ENCODE peak calls at places on chromosomes 1 and 21, in five cellular contexts. One of them, this sample, is unnamed.

GRCh38 chr1:23407036-23407630 is 17.4 kb downstream of the TCEA3 start:
- DNase-seq in Peyer's patch: no peak
- DNase-seq in stomach: no peak
- DNase-seq in IMR-90: no peak
- DNase-seq in esophagus squamous epithelium: no peak
- DNase-seq in this sample: no peak

GRCh38 chr1:26188477-26188876 is 1.9 kb upstream of the CATSPER4 start:
- DNase-seq in Peyer's patch: no peak
- DNase-seq in stomach: no peak
- DNase-seq in IMR-90: no peak
- DNase-seq in esophagus squamous epithelium: no peak
- DNase-seq in this sample: no peak

GRCh38 chr1:42937141-42937696 is 21.4 kb downstream of the SLC2A1 start:
- DNase-seq in Peyer's patch: peak; percentile 43
- DNase-seq in stomach: no peak
- DNase-seq in IMR-90: peak; percentile 85
- DNase-seq in esophagus squamous epithelium: no peak
- DNase-seq in this sample: no peak

GRCh38 chr21:36125513-36126121 is 9.3 kb upstream of the CBR3 start:
- DNase-seq in Peyer's patch: peak; percentile 86
- DNase-seq in stomach: peak; percentile 71
- DNase-seq in IMR-90: peak; percentile 70
- DNase-seq in esophagus squamous epithelium: no peak
- DNase-seq in this sample: no peak

GRCh38 chr1:145908653-145909052 is 1.2 kb downstream of the ITGA10 start:
- DNase-seq in Peyer's patch: no peak
- DNase-seq in stomach: no peak
- DNase-seq in IMR-90: peak; percentile 36
- DNase-seq in esophagus squamous epithelium: no peak
- DNase-seq in this sample: no peak

GRCh38 chr1:178506177-178506576 is 6.7 kb upstream of the TEX35 start:
- DNase-seq in Peyer's patch: peak; percentile 35
- DNase-seq in stomach: peak; percentile 64
- DNase-seq in IMR-90: no peak
- DNase-seq in esophagus squamous epithelium: no peak
- DNase-seq in this sample: no peak

GRCh38 chr1:150161747-150162581 is 12.2 kb downstream of the PLEKHO1 start:
- DNase-seq in Peyer's patch: no peak
- DNase-seq in stomach: no peak
- DNase-seq in IMR-90: peak; percentile 49
- DNase-seq in esophagus squamous epithelium: no peak
- DNase-seq in this sample: no peak

GRCh38 chr1:166036092-166036491 is 130.7 kb downstream of the FAM78B start:
- DNase-seq in Peyer's patch: no peak
- DNase-seq in stomach: no peak
- DNase-seq in IMR-90: no peak
- DNase-seq in esophagus squamous epithelium: no peak
- DNase-seq in this sample: no peak

GRCh38 chr21:16269497-16269896 is 539.7 kb downstream of the USP25 start:
- DNase-seq in Peyer's patch: no peak
- DNase-seq in stomach: no peak
- DNase-seq in IMR-90: no peak
- DNase-seq in esophagus squamous epithelium: no peak
- DNase-seq in this sample: no peak

GRCh38 chr1:167628754-167629515 is 1.1 kb upstream of the RCSD1 start:
- DNase-seq in Peyer's patch: peak; percentile 47
- DNase-seq in stomach: no peak
- DNase-seq in IMR-90: no peak
- DNase-seq in esophagus squamous epithelium: no peak
- DNase-seq in this sample: no peak

GRCh38 chr1:6272476-6273270 is 11.8 kb upstream of the GPR153 start:
- DNase-seq in Peyer's patch: no peak
- DNase-seq in stomach: no peak
- DNase-seq in IMR-90: no peak
- DNase-seq in esophagus squamous epithelium: no peak
- DNase-seq in this sample: no peak

GRCh38 chr1:27522148-27522859 is 32.3 kb upstream of the WASF2 start:
- DNase-seq in Peyer's patch: peak; percentile 62
- DNase-seq in stomach: peak; percentile 74
- DNase-seq in IMR-90: no peak
- DNase-seq in esophagus squamous epithelium: no peak
- DNase-seq in this sample: no peak

GRCh38 chr1:24107462-24108225 is 4.3 kb downstream of the MYOM3 start:
- DNase-seq in Peyer's patch: peak; percentile 81
- DNase-seq in stomach: no peak
- DNase-seq in IMR-90: peak; percentile 69
- DNase-seq in esophagus squamous epithelium: no peak
- DNase-seq in this sample: no peak

GRCh38 chr1:221575605-221576004 is 166.3 kb downstream of the DUSP10 start:
- DNase-seq in Peyer's patch: no peak
- DNase-seq in stomach: no peak
- DNase-seq in IMR-90: peak; percentile 20
- DNase-seq in esophagus squamous epithelium: no peak
- DNase-seq in this sample: no peak

GRCh38 chr1:151159373-151159772 is 2.9 kb downstream of the TNFAIP8L2 start:
- DNase-seq in Peyer's patch: no peak
- DNase-seq in stomach: no peak
- DNase-seq in IMR-90: no peak
- DNase-seq in esophagus squamous epithelium: no peak
- DNase-seq in this sample: no peak

GRCh38 chr1:173097001-173097400 is 46.3 kb upstream of the TNFSF18 start:
- DNase-seq in Peyer's patch: no peak
- DNase-seq in stomach: no peak
- DNase-seq in IMR-90: peak; percentile 52
- DNase-seq in esophagus squamous epithelium: no peak
- DNase-seq in this sample: no peak

GRCh38 chr21:46552274-46552673 is 52.6 kb downstream of the S100B start:
- DNase-seq in Peyer's patch: no peak
- DNase-seq in stomach: no peak
- DNase-seq in IMR-90: no peak
- DNase-seq in esophagus squamous epithelium: no peak
- DNase-seq in this sample: no peak

GRCh38 chr1:74937176-74937575 is 197.0 kb upstream of the LHX8 start:
- DNase-seq in Peyer's patch: no peak
- DNase-seq in stomach: no peak
- DNase-seq in IMR-90: no peak
- DNase-seq in esophagus squamous epithelium: no peak
- DNase-seq in this sample: no peak

GRCh38 chr1:179178965-179179364 is 50.5 kb downstream of the ABL2 start:
- DNase-seq in Peyer's patch: no peak
- DNase-seq in stomach: no peak
- DNase-seq in IMR-90: peak; percentile 72
- DNase-seq in esophagus squamous epithelium: no peak
- DNase-seq in this sample: no peak

GRCh38 chr1:3649342-3650247 is at the start of gene WRAP73:
- DNase-seq in Peyer's patch: peak; percentile 98
- DNase-seq in stomach: peak; percentile 93
- DNase-seq in IMR-90: peak; percentile 89
- DNase-seq in esophagus squamous epithelium: peak; percentile 50
- DNase-seq in this sample: peak; percentile 87

GRCh38 chr1:199843856-199844255 is 183.7 kb upstream of the NR5A2 start:
- DNase-seq in Peyer's patch: no peak
- DNase-seq in stomach: no peak
- DNase-seq in IMR-90: peak; percentile 36
- DNase-seq in esophagus squamous epithelium: no peak
- DNase-seq in this sample: no peak

GRCh38 chr1:25017436-25018109 is 87.5 kb upstream of the RUNX3 start:
- DNase-seq in Peyer's patch: peak; percentile 56
- DNase-seq in stomach: no peak
- DNase-seq in IMR-90: peak; percentile 76
- DNase-seq in esophagus squamous epithelium: no peak
- DNase-seq in this sample: no peak

GRCh38 chr21:33950425-33951079 is 34.9 kb upstream of the ATP5PO start:
- DNase-seq in Peyer's patch: no peak
- DNase-seq in stomach: no peak
- DNase-seq in IMR-90: no peak
- DNase-seq in esophagus squamous epithelium: no peak
- DNase-seq in this sample: no peak

GRCh38 chr21:33949516-33950424 is 34.2 kb upstream of the ATP5PO start:
- DNase-seq in Peyer's patch: no peak
- DNase-seq in stomach: no peak
- DNase-seq in IMR-90: no peak
- DNase-seq in esophagus squamous epithelium: no peak
- DNase-seq in this sample: no peak

GRCh38 chr21:33948096-33948950 is 32.7 kb upstream of the ATP5PO start:
- DNase-seq in Peyer's patch: peak; percentile 92
- DNase-seq in stomach: peak; percentile 72
- DNase-seq in IMR-90: peak; percentile 30
- DNase-seq in esophagus squamous epithelium: peak; percentile 29
- DNase-seq in this sample: no peak

GRCh38 chr21:33947451-33948095 is 32.0 kb upstream of the ATP5PO start:
- DNase-seq in Peyer's patch: peak; percentile 92
- DNase-seq in stomach: peak; percentile 79
- DNase-seq in IMR-90: peak; percentile 98
- DNase-seq in esophagus squamous epithelium: peak; percentile 20
- DNase-seq in this sample: no peak

GRCh38 chr21:33948951-33949444 is 33.4 kb upstream of the ATP5PO start:
- DNase-seq in Peyer's patch: no peak
- DNase-seq in stomach: no peak
- DNase-seq in IMR-90: no peak
- DNase-seq in esophagus squamous epithelium: no peak
- DNase-seq in this sample: no peak
- H3K4me1 ChIP-seq in Peyer's patch: peaks cover 26% of the 10 kb centered on the region
- H3K4me1 ChIP-seq in stomach: peaks cover 32% of the 10 kb centered on the region
- H3K4me1 ChIP-seq in IMR-90: peaks cover 19% of the 10 kb centered on the region
- H3K4me1 ChIP-seq in esophagus squamous epithelium: peaks cover 47% of the 10 kb centered on the region
- H3K4me1 ChIP-seq in this sample: no peaks in the 10 kb centered on the region

GRCh38 chr1:84600796-84601195 is 26.6 kb upstream of the CTBS start:
- DNase-seq in Peyer's patch: no peak
- DNase-seq in stomach: no peak
- DNase-seq in IMR-90: no peak
- DNase-seq in esophagus squamous epithelium: no peak
- DNase-seq in this sample: no peak

GRCh38 chr1:84606977-84607376 is 32.7 kb upstream of the CTBS start:
- DNase-seq in Peyer's patch: no peak
- DNase-seq in stomach: no peak
- DNase-seq in IMR-90: no peak
- DNase-seq in esophagus squamous epithelium: no peak
- DNase-seq in this sample: no peak

GRCh38 chr1:84603941-84604830 is 29.9 kb upstream of the CTBS start:
- DNase-seq in Peyer's patch: no peak
- DNase-seq in stomach: no peak
- DNase-seq in IMR-90: peak; percentile 81
- DNase-seq in esophagus squamous epithelium: no peak
- DNase-seq in this sample: no peak

GRCh38 chr1:84605157-84605556 is 30.9 kb upstream of the CTBS start:
- DNase-seq in Peyer's patch: no peak
- DNase-seq in stomach: no peak
- DNase-seq in IMR-90: no peak
- DNase-seq in esophagus squamous epithelium: no peak
- DNase-seq in this sample: no peak

DNA sequence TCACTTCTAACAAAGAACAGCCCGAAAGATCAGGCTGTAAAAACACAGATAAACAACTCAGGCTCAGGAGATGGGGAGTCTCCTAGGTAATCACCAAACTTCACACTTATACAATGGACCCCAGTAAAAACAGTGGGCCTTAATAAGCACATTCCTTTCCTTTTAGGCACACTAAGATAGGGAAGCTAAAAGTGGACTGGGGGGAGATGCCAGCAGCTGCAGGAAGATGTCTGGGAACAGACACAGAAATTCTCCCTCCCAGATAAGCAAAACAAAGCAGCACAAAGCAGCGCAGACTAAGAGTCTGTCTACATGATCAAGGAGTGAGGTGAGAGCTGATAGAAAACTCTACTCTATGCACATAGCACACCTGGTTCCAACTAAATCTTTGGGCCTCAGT is 29.0 kb upstream of the CTBS start:
- DNase-seq in Peyer's patch: no peak
- DNase-seq in stomach: no peak
- DNase-seq in IMR-90: peak; percentile 68
- DNase-seq in esophagus squamous epithelium: no peak
- DNase-seq in this sample: no peak
- H3K4me3 ChIP-seq in Peyer's patch: no peak overlapping the region
- H3K4me3 ChIP-seq in stomach: no peak overlapping the region
- H3K4me3 ChIP-seq in IMR-90: no peak overlapping the region
- H3K4me3 ChIP-seq in esophagus squamous epithelium: no peak overlapping the region
- H3K4me3 ChIP-seq in this sample: no peak overlapping the region

GRCh38 chr1:33350611-33351280 is 29.8 kb upstream of the A3GALT2 start:
- DNase-seq in Peyer's patch: no peak
- DNase-seq in stomach: no peak
- DNase-seq in IMR-90: no peak
- DNase-seq in esophagus squamous epithelium: no peak
- DNase-seq in this sample: no peak

GRCh38 chr1:33349081-33349759 is 28.3 kb upstream of the A3GALT2 start:
- DNase-seq in Peyer's patch: peak; percentile 71
- DNase-seq in stomach: peak; percentile 53
- DNase-seq in IMR-90: no peak
- DNase-seq in esophagus squamous epithelium: no peak
- DNase-seq in this sample: peak; percentile 81

GRCh38 chr1:33351281-33351660 is 30.4 kb upstream of the A3GALT2 start:
- DNase-seq in Peyer's patch: no peak
- DNase-seq in stomach: no peak
- DNase-seq in IMR-90: no peak
- DNase-seq in esophagus squamous epithelium: no peak
- DNase-seq in this sample: no peak

GRCh38 chr1:33348676-33349080 is 27.8 kb upstream of the A3GALT2 start:
- DNase-seq in Peyer's patch: no peak
- DNase-seq in stomach: no peak
- DNase-seq in IMR-90: no peak
- DNase-seq in esophagus squamous epithelium: no peak
- DNase-seq in this sample: no peak

DNA sequence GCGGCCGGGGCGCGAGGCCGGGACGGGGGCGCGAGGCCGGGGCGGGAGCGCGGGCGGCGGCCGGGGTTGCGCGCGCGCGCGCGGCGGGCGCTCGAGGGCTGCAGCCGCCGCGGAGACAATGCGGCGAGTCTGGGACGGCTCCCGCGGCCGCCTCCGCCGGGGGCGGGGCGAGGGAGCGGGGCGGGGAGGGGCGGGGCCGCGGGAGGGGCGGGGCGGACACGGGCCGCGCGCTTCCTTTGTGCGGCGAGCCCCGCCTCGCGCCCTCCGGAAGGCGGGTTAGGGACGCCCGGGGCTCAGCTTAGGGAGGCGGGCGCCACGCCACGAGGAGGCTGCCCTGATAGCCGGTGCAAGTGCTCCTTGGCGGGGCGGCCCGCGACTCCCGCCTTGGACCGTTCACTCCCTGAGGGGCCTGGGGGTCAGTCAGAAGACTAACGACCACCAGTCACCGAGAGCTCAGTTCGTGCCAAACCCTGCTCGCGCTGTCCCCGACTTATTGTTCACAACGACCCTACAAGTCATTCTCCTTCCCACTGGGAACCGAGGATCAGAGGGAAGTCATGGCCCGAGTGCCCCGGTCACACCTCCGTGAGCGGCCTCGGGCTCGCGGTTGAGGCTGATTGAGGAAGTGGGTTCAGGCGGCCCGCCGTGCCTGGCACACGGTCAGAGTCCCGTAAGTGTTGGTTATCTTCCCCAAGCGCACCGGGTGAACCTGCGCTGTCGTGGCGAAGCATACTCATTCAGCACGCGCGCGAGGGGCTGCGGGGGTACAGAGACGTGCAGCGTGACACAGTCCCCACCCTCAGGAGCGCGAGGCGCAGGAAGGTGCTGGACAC is 29.1 kb upstream of the A3GALT2 start:
- DNase-seq in Peyer's patch: peak; percentile 93
- DNase-seq in stomach: peak; percentile 89
- DNase-seq in IMR-90: peak; percentile 72
- DNase-seq in esophagus squamous epithelium: no peak
- DNase-seq in this sample: peak; percentile 93
- TF ChIP-seq POLR2A in Peyer's patch: peak; percentile 65
- TF ChIP-seq POLR2A in stomach: no peak
- TF ChIP-seq POLR2A in IMR-90: peak; percentile 71
- TF ChIP-seq POLR2A in esophagus squamous epithelium: peak; percentile 46
- TF ChIP-seq POLR2A in this sample: peak; percentile 86

GRCh38 chr1:214446772-214447556 is 104.4 kb downstream of the PTPN14 start:
- DNase-seq in Peyer's patch: no peak
- DNase-seq in stomach: peak; percentile 62
- DNase-seq in IMR-90: peak; percentile 93
- DNase-seq in esophagus squamous epithelium: no peak
- DNase-seq in this sample: no peak
- H3K4me1 ChIP-seq in Peyer's patch: no peaks in the 10 kb centered on the region
- H3K4me1 ChIP-seq in stomach: peaks cover 45% of the 10 kb centered on the region
- H3K4me1 ChIP-seq in IMR-90: peaks cover 15% of the 10 kb centered on the region
- H3K4me1 ChIP-seq in esophagus squamous epithelium: peaks cover 45% of the 10 kb centered on the region
- H3K4me1 ChIP-seq in this sample: no peaks in the 10 kb centered on the region